ENCODE peak calls at places on chromosomes 11 and 22, in six cellular contexts. Q is neuronal stem cell, S is MM.1S, R is tibial nerve, D is left ventricle myocardium inferior, Z is uterus. B is an unnamed sample.

GRCh38 chr11:32400196-32400595 is 35.1 kb downstream of the WT1 start:
- DNase-seq in Q (no peak), S (no peak), R (no peak), D (no peak), Z (no peak), B (no peak)

GRCh38 chr11:120842195-120842594 is 181.7 kb upstream of the TBCEL start:
- DNase-seq in Q (no peak), S (no peak), R (no peak), D (no peak), Z (no peak), B (no peak)

GRCh38 chr11:119089319-119089718 is 4.6 kb downstream of the HMBS start:
- DNase-seq in Q (no peak), S (no peak), R (no peak), D (no peak), Z (no peak), B (no peak)

GRCh38 chr11:128709402-128709801 is 15.5 kb downstream of the FLI1 start:
- DNase-seq in Q (no peak), S (no peak), R (no peak), D (no peak), Z (no peak), B (no peak)

GRCh38 chr11:86696004-86696403 is 23.6 kb upstream of the ME3 start:
- DNase-seq in Q (no peak), S (no peak), R (no peak), D (no peak), Z (no peak), B (no peak)

GRCh38 chr22:24406322-24407277 is 20.8 kb upstream of the ADORA2A start:
- DNase-seq in Q (no peak), S (no peak), R (no peak), D (no peak), Z (no peak), B (no peak)

GRCh38 chr11:117230286-117230961 is 1.4 kb downstream of the PCSK7 start:
- DNase-seq in Q (no peak), S (no peak), R (no peak), D (no peak), Z (no peak), B (peak)

GRCh38 chr11:62552931-62553838 is 6.6 kb upstream of the AHNAK start:
- DNase-seq in Q (no peak), S (no peak), R (peak), D (peak), Z (peak), B (no peak)

GRCh38 chr11:87712802-87713202 is 462.4 kb downstream of the RAB38 start:
- DNase-seq in Q (no peak), S (no peak), R (no peak), D (no peak), Z (no peak), B (no peak)

GRCh38 chr11:19512621-19513020 is 200.0 kb upstream of the NAV2 start:
- DNase-seq in Q (no peak), S (no peak), R (no peak), D (no peak), Z (no peak), B (no peak)

GRCh38 chr22:38316340-38317236 is 645 bp downstream of the CSNK1E start:
- DNase-seq in Q (no peak), S (peak), R (peak), D (peak), Z (peak), B (no peak)

GRCh38 chr11:2261436-2262230 is 8.8 kb downstream of the ASCL2 start:
- DNase-seq in Q (no peak), S (no peak), R (no peak), D (no peak), Z (no peak), B (no peak)

GRCh38 chr11:34366522-34366921 is 8.7 kb upstream of the ABTB2 start:
- DNase-seq in Q (no peak), S (peak), R (no peak), D (no peak), Z (no peak), B (peak)

GRCh38 chr11:87156970-87157369 is 119.2 kb downstream of the TMEM135 start:
- DNase-seq in Q (no peak), S (no peak), R (no peak), D (no peak), Z (no peak), B (no peak)

GRCh38 chr11:123585721-123586120 is 68.7 kb downstream of the SCN3B start:
- DNase-seq in Q (no peak), S (no peak), R (no peak), D (no peak), Z (no peak), B (no peak)

GRCh38 chr11:35815556-35816315 is 128.1 kb upstream of the LDLRAD3 start:
- DNase-seq in Q (no peak), S (no peak), R (no peak), D (no peak), Z (peak), B (no peak)

GRCh38 chr22:36453855-36454378 is 27.5 kb downstream of the TXN2 start:
- DNase-seq in Q (no peak), S (no peak), R (no peak), D (no peak), Z (no peak), B (no peak)

GRCh38 chr22:50731811-50732624 is 6.0 kb upstream of the ACR start:
- DNase-seq in Q (no peak), S (peak), R (peak), D (peak), Z (peak), B (peak)

GRCh38 chr11:57658023-57658361 is 430 bp downstream of the CLP1 start:
- DNase-seq in Q (no peak), S (no peak), R (no peak), D (no peak), Z (no peak), B (no peak)

GRCh38 chr11:71580057-71581003 is 2.3 kb downstream of the KRTAP5-11 start:
- DNase-seq in Q (peak), S (peak), R (no peak), D (peak), Z (peak), B (peak)

GRCh38 chr22:23364389-23364788 is 184.1 kb downstream of the BCR start:
- DNase-seq in Q (no peak), S (no peak), R (no peak), D (no peak), Z (no peak), B (no peak)

GRCh38 chr22:50206599-50206998 is 5.8 kb downstream of the SELENOO start:
- DNase-seq in Q (no peak), S (no peak), R (no peak), D (peak), Z (no peak), B (no peak)

GRCh38 chr22:22380098-22381030 is 128.2 kb downstream of the ZNF280B start:
- DNase-seq in Q (no peak), S (peak), R (no peak), D (no peak), Z (no peak), B (no peak)

GRCh38 chr22:19019029-19019678 is 83.1 kb upstream of the PRODH start:
- DNase-seq in Q (no peak), S (no peak), R (no peak), D (no peak), Z (no peak), B (no peak)

GRCh38 chr22:21450320-21450831 is 16.8 kb upstream of the TMEM191C start:
- DNase-seq in Q (no peak), S (no peak), R (peak), D (no peak), Z (no peak), B (no peak)

GRCh38 chr22:32781695-32782094 is 19.8 kb upstream of the TIMP3 start:
- DNase-seq in Q (no peak), S (no peak), R (no peak), D (no peak), Z (no peak), B (no peak)

GRCh38 chr11:1568451-1568911 is 3.6 kb downstream of the DUSP8 start:
- DNase-seq in Q (no peak), S (no peak), R (no peak), D (no peak), Z (no peak), B (peak)

DNA sequence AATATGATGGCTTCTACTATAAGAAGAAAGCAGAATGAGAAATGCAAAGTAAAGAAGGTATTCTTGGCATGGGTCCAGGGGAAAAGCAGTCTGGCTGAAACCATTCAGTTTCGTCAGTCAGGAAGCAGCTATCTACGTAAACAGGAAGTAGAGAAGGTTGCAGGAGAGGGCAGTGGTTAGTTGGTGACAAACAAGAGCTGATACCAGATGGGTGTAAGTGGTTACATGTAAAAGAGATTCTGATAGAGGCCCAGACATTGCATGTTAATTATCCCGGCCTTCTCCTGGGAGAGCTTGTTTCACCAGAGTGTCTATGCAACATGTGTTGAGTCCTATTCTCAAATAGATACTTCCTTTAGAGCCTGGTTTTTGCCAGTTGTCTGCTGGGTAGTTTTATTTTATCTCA is 58.4 kb upstream of the PSMA1 start:
- DNase-seq in Q (no peak), S (peak), R (no peak), D (no peak), Z (no peak), B (peak)
- H3K4me3 ChIP-seq in Q (no peak), S (peak), R (no peak), D (no peak), Z (no peak), B (no peak)

GRCh38 chr22:45895436-45896152 is 81.4 kb downstream of the WNT7B start:
- DNase-seq in Q (no peak), S (no peak), R (no peak), D (peak), Z (no peak), B (no peak)

GRCh38 chr22:45891996-45892621 is 84.9 kb downstream of the WNT7B start:
- DNase-seq in Q (no peak), S (no peak), R (no peak), D (peak), Z (no peak), B (no peak)

GRCh38 chr22:45891471-45891995 is 85.4 kb downstream of the WNT7B start:
- DNase-seq in Q (no peak), S (no peak), R (no peak), D (peak), Z (no peak), B (no peak)

GRCh38 chr22:45892681-45893461 is 84.1 kb downstream of the WNT7B start:
- DNase-seq in Q (no peak), S (no peak), R (no peak), D (peak), Z (no peak), B (no peak)

GRCh38 chr22:45893516-45893915 is 83.4 kb downstream of the WNT7B start:
- DNase-seq in Q (no peak), S (peak), R (no peak), D (peak), Z (no peak), B (no peak)
- H3K4me3 ChIP-seq in Q (no peak), S (no peak), R (no peak), D (no peak), Z (no peak), B (no peak)

DNA sequence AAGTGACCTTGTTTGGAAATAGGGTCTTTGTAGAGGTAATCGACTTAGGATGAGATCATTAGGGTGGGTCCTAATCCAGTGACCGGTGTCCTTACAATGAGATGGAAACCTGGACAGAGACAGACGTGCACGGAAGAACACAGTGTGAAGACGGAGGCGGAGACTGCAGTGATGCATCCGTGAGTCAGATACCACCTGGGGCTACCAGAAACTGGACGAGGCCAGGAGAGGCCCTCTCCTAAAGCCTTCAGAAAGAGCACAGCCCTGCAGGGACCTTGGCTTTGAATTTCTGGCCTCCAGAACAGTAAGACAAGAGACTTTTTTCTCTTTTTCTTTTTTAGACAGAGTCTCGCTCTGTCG is 82.5 kb downstream of the CELSR1 start:
- DNase-seq in Q (no peak), S (no peak), R (no peak), D (no peak), Z (no peak), B (no peak)
- H3K4me3 ChIP-seq in Q (no peak), S (no peak), R (no peak), D (no peak), Z (no peak), B (no peak)

GRCh38 chr11:133953571-133953970 is 3.2 kb downstream of the IGSF9B start:
- DNase-seq in Q (no peak), S (no peak), R (no peak), D (no peak), Z (no peak), B (no peak)

GRCh38 chr11:133948711-133949110 is 8.1 kb downstream of the IGSF9B start:
- DNase-seq in Q (no peak), S (no peak), R (no peak), D (no peak), Z (no peak), B (no peak)

GRCh38 chr11:133952199-133953190 is 4.3 kb downstream of the IGSF9B start:
- DNase-seq in Q (no peak), S (no peak), R (no peak), D (no peak), Z (no peak), B (no peak)

GRCh38 chr11:133951484-133952198 is 5.1 kb downstream of the IGSF9B start:
- DNase-seq in Q (no peak), S (no peak), R (no peak), D (no peak), Z (no peak), B (no peak)

GRCh38 chr11:133950874-133951483 is 5.8 kb downstream of the IGSF9B start:
- DNase-seq in Q (no peak), S (no peak), R (no peak), D (peak), Z (no peak), B (no peak)
- H3K4me3 ChIP-seq in Q (no peak), S (no peak), R (peak), D (peak), Z (peak), B (no peak)

DNA sequence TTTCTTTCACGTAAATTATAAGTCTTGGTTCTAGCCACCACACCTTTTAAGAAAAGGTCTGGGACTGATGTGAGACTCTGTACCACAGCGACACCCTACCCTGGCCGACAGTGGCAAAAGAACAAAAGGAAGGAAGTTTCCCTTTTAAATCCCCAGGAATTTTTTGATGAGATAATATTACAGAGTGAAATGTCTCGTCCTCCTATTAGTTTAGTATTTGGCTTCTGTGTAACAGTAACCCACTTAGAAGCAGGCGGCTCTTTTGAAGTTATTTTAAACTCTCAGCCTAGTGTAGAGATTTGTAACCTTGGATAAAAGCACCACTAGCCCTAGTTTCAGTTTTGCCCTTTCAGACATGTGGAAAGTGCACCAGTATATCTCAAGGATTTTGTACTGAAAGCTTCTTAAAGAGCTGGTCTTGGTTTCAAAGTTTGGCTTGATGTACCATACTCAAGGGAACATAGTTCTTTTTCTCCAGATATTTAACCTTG is 84.1 kb downstream of the C22orf31 start:
- DNase-seq in Q (no peak), S (peak), R (no peak), D (no peak), Z (no peak), B (no peak)
- H3K4me3 ChIP-seq in Q (no peak), S (no peak), R (peak), D (peak), Z (no peak), B (no peak)

DNA sequence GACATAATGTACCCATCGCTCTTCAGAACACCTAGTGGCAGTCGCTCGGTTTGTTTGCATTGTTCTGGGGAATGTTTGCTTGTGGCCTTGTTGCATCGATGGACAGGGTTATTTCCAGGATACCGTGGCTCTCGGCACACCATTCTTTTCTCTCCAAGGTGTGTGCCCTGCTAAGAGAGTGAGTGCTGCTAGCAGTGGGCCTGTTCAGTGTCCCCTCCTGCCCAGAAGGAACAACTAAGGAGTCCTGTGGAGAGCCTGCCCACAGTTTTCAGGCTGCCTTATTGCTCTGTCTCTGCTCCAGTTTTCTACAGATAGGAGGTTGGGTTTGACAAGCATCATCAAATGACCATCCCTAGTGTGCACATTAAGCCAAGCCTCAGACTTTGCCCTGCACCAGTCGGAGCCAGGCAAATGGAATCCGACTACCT is 1.4 kb downstream of the CRY2 start:
- DNase-seq in Q (no peak), S (no peak), R (no peak), D (no peak), Z (no peak), B (no peak)
- H3K4me3 ChIP-seq in Q (peak), S (peak), R (peak), D (peak), Z (peak), B (no peak)

DNA sequence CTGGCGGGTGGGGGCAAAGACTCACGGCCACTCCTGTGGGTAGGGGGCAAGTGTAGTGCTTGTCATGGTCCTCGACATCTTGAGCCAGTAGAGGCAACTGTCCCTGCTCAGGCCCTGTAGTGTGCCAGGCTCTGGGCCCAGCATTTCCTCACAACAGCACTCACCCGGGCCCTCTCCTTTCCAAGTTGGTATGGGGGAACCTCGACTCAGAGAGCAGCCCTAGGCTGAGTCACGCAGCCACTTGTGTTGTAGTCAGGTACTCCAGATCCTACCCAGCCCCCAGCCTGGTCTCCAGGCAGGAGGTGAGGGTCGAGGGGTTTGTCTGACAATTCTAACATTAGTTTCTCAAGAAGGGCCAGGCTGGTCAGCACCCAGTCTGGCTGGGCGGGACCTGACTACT is 4.1 kb downstream of the RELT start:
- DNase-seq in Q (no peak), S (no peak), R (no peak), D (no peak), Z (no peak), B (no peak)
- H3K4me3 ChIP-seq in Q (no peak), S (no peak), R (no peak), D (no peak), Z (no peak), B (no peak)

GRCh38 chr22:39833610-39834009 is 60.0 kb downstream of the ENTHD1 start:
- DNase-seq in Q (no peak), S (no peak), R (no peak), D (no peak), Z (no peak), B (no peak)

GRCh38 chr22:39832627-39833074 is 60.9 kb downstream of the ENTHD1 start:
- DNase-seq in Q (no peak), S (no peak), R (no peak), D (no peak), Z (no peak), B (peak)
- H3K4me3 ChIP-seq in Q (no peak), S (no peak), R (no peak), D (no peak), Z (no peak), B (peak)

GRCh38 chr11:64845125-64845735 is 777 bp upstream of the CDC42BPG start:
- DNase-seq in Q (no peak), S (no peak), R (no peak), D (no peak), Z (no peak), B (no peak)
- H3K4me3 ChIP-seq in Q (no peak), S (peak), R (peak), D (peak), Z (peak), B (peak)

GRCh38 chr11:13288375-13289029 is 10.9 kb downstream of the BMAL1 start:
- DNase-seq in Q (no peak), S (no peak), R (no peak), D (no peak), Z (no peak), B (no peak)
- H3K4me3 ChIP-seq in Q (no peak), S (no peak), R (no peak), D (no peak), Z (no peak), B (no peak)

B was measured in Jurkat, Clone E6-1.